ENCODE peak calls at places on chromosomes 12 and 14, in nine cellular contexts. One of them, this sample, is unnamed. For H3K4me1, the result is how much of the 10 kb centered on the place peaks cover.

GRCh38 chr14:92692822-92693226 is 55.6 kb downstream of the LGMN start:
- DNase-seq in HCT116: no peak
- DNase-seq in endodermal cell: no peak
- DNase-seq in stomach: peak
- DNase-seq in mammary epithelial cell: peak
- DNase-seq in lower lobe of right lung: peak
- DNase-seq in ovary: no peak
- DNase-seq in transverse colon: peak
- DNase-seq in psoas muscle: peak
- DNase-seq in this sample: peak

GRCh38 chr12:31477669-31478068 is 113.3 kb downstream of the DENND5B start:
- DNase-seq in ovary: no peak
- DNase-seq in psoas muscle: no peak
- DNase-seq in mammary epithelial cell: no peak
- DNase-seq in transverse colon: no peak
- DNase-seq in lower lobe of right lung: no peak
- DNase-seq in stomach: no peak
- DNase-seq in endodermal cell: no peak
- DNase-seq in HCT116: no peak
- DNase-seq in this sample: no peak

GRCh38 chr12:22858849-22859569 is 234.0 kb downstream of the ETNK1 start:
- DNase-seq in psoas muscle: no peak
- DNase-seq in ovary: no peak
- DNase-seq in HCT116: no peak
- DNase-seq in transverse colon: no peak
- DNase-seq in endodermal cell: peak
- DNase-seq in stomach: no peak
- DNase-seq in mammary epithelial cell: no peak
- DNase-seq in lower lobe of right lung: no peak
- DNase-seq in this sample: no peak

GRCh38 chr12:20372326-20373097 is 4.2 kb downstream of the PDE3A start:
- DNase-seq in ovary: no peak
- DNase-seq in lower lobe of right lung: no peak
- DNase-seq in HCT116: no peak
- DNase-seq in transverse colon: no peak
- DNase-seq in stomach: no peak
- DNase-seq in endodermal cell: no peak
- DNase-seq in psoas muscle: no peak
- DNase-seq in mammary epithelial cell: no peak
- DNase-seq in this sample: no peak

GRCh38 chr12:108616941-108617858 is 16.5 kb downstream of the SELPLG start:
- DNase-seq in transverse colon: peak
- DNase-seq in HCT116: no peak
- DNase-seq in endodermal cell: no peak
- DNase-seq in ovary: no peak
- DNase-seq in lower lobe of right lung: peak
- DNase-seq in stomach: no peak
- DNase-seq in mammary epithelial cell: peak
- DNase-seq in psoas muscle: no peak
- DNase-seq in this sample: no peak

GRCh38 chr14:92341791-92342190 is 18.8 kb downstream of the SLC24A4 start:
- DNase-seq in endodermal cell: no peak
- DNase-seq in mammary epithelial cell: no peak
- DNase-seq in transverse colon: no peak
- DNase-seq in HCT116: no peak
- DNase-seq in ovary: no peak
- DNase-seq in psoas muscle: no peak
- DNase-seq in lower lobe of right lung: no peak
- DNase-seq in stomach: no peak
- DNase-seq in this sample: no peak

GRCh38 chr14:69652942-69653680 is 41.7 kb downstream of the SUSD6 start:
- DNase-seq in endodermal cell: no peak
- DNase-seq in transverse colon: peak
- DNase-seq in psoas muscle: no peak
- DNase-seq in mammary epithelial cell: no peak
- DNase-seq in stomach: peak
- DNase-seq in lower lobe of right lung: no peak
- DNase-seq in ovary: no peak
- DNase-seq in HCT116: no peak
- DNase-seq in this sample: peak

GRCh38 chr12:125185740-125186470 is 120.7 kb downstream of the AACS start:
- DNase-seq in stomach: peak
- DNase-seq in lower lobe of right lung: peak
- DNase-seq in endodermal cell: peak
- DNase-seq in transverse colon: peak
- DNase-seq in HCT116: peak
- DNase-seq in mammary epithelial cell: peak
- DNase-seq in ovary: peak
- DNase-seq in psoas muscle: peak
- DNase-seq in this sample: peak

GRCh38 chr12:93050748-93051081 is 121.6 kb upstream of the EEA1 start:
- DNase-seq in HCT116: no peak
- DNase-seq in transverse colon: no peak
- DNase-seq in lower lobe of right lung: no peak
- DNase-seq in mammary epithelial cell: no peak
- DNase-seq in psoas muscle: no peak
- DNase-seq in stomach: no peak
- DNase-seq in ovary: no peak
- DNase-seq in endodermal cell: no peak
- DNase-seq in this sample: no peak

GRCh38 chr12:123991402-123991951 is 18.5 kb downstream of the ZNF664 start:
- DNase-seq in lower lobe of right lung: no peak
- DNase-seq in stomach: no peak
- DNase-seq in mammary epithelial cell: peak
- DNase-seq in ovary: no peak
- DNase-seq in psoas muscle: no peak
- DNase-seq in transverse colon: no peak
- DNase-seq in HCT116: no peak
- DNase-seq in endodermal cell: no peak
- DNase-seq in this sample: no peak

GRCh38 chr14:32473476-32473875 is 144.4 kb downstream of the AKAP6 start:
- DNase-seq in mammary epithelial cell: peak
- DNase-seq in HCT116: no peak
- DNase-seq in stomach: no peak
- DNase-seq in psoas muscle: peak
- DNase-seq in ovary: peak
- DNase-seq in transverse colon: peak
- DNase-seq in endodermal cell: peak
- DNase-seq in lower lobe of right lung: no peak
- DNase-seq in this sample: no peak

GRCh38 chr14:34496007-34496678 is 34.1 kb upstream of the SPTSSA start:
- DNase-seq in HCT116: no peak
- DNase-seq in transverse colon: no peak
- DNase-seq in endodermal cell: no peak
- DNase-seq in ovary: peak
- DNase-seq in psoas muscle: peak
- DNase-seq in mammary epithelial cell: no peak
- DNase-seq in stomach: peak
- DNase-seq in lower lobe of right lung: no peak
- DNase-seq in this sample: no peak

GRCh38 chr14:45252356-45253069 is 489 bp downstream of the MIS18BP1 start:
- DNase-seq in stomach: no peak
- DNase-seq in psoas muscle: no peak
- DNase-seq in endodermal cell: peak
- DNase-seq in ovary: no peak
- DNase-seq in HCT116: no peak
- DNase-seq in lower lobe of right lung: no peak
- DNase-seq in mammary epithelial cell: peak
- DNase-seq in transverse colon: no peak
- DNase-seq in this sample: peak

GRCh38 chr14:100670017-100670974 is 56.4 kb upstream of the DLK1 start:
- DNase-seq in psoas muscle: no peak
- DNase-seq in endodermal cell: no peak
- DNase-seq in stomach: no peak
- DNase-seq in mammary epithelial cell: no peak
- DNase-seq in ovary: peak
- DNase-seq in transverse colon: no peak
- DNase-seq in HCT116: no peak
- DNase-seq in lower lobe of right lung: no peak
- DNase-seq in this sample: no peak
- TF ChIP-seq CTCF in psoas muscle: no peak
- TF ChIP-seq CTCF in endodermal cell: no peak
- TF ChIP-seq CTCF in stomach: no peak
- TF ChIP-seq CTCF in mammary epithelial cell: no peak
- TF ChIP-seq CTCF in ovary: no peak
- TF ChIP-seq CTCF in transverse colon: no peak
- TF ChIP-seq CTCF in HCT116: no peak
- TF ChIP-seq CTCF in lower lobe of right lung: no peak
- TF ChIP-seq CTCF in this sample: no peak

DNA sequence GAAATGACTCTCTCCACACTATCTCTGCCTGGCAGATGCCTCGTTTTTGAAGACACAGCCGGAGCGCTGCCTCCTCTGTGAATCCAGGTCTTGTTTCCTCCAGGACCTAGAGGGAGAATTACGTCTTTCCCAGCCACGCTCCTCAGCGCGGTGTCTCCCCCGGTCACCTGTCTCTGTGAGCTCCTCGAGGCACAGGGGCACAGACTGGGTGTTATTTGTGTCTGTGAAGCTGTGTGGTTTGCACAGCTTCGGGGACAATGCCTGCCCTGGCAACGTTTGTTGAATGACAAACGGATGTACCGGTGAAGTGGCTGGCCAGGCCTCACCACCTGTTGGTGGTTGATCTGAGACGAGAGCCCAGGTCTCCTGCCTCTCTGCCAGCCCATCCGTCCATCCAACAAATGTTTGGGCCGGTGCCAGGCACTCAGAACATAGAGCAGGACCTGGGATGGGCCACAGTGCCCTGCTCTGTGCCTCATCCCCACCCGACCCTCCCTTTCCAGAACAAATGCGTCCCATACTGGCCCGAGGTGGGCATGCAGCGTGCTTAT is 6.1 kb downstream of the PTPN6 start:
- DNase-seq in ovary: no peak
- DNase-seq in mammary epithelial cell: no peak
- DNase-seq in psoas muscle: no peak
- DNase-seq in lower lobe of right lung: peak
- DNase-seq in stomach: no peak
- DNase-seq in HCT116: no peak
- DNase-seq in endodermal cell: no peak
- DNase-seq in transverse colon: no peak
- DNase-seq in this sample: peak
- H3K4me1 ChIP-seq in ovary: under half
- H3K4me1 ChIP-seq in mammary epithelial cell: under half
- H3K4me1 ChIP-seq in psoas muscle: under half
- H3K4me1 ChIP-seq in lower lobe of right lung: half or more
- H3K4me1 ChIP-seq in stomach: half or more
- H3K4me1 ChIP-seq in HCT116: under half
- H3K4me1 ChIP-seq in endodermal cell: under half
- H3K4me1 ChIP-seq in transverse colon: under half
- H3K4me1 ChIP-seq in this sample: half or more

DNA sequence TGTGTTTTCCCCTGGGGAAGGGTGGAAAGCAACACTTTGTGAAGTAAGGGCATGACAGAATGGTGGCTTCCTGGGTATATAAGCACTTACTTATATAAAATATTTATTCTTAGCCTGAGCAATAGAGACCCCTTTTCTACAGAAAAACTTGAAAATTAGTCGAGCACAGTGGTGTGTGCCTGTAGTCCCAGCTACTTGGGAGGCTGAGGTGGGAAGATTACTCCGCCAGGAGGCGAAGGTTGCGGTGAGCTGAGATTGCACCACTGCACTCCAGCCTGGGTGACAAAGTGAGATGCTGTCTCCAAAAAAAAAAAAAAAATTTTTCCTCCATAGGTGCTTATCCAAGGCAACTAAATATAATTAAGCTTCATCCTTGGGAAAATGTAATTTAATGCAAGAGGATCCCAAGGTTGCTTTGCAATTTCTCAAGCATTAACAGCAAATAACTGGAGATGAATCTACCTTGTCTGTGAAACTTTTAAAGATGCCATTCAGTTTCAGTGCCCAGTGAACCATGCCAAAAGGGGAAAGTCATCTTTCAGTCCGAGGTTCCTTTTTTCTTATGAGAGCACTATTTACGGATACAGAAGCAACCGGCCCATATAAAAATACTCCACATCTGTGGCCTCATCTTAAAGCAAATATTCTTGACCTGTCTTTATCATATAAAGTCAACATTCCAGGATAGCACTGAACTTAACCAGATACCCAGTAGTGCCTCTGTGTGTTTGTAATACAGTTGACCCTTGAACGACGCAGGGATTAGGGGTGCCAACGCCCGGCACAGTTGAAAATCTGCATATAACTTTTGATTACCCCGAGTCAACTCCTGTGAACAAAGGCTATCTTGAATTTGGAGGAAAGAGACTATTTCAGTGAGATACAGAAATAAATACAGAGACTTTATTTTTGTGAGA is 209.2 kb downstream of the PCNX1 start:
- DNase-seq in lower lobe of right lung: no peak
- DNase-seq in psoas muscle: no peak
- DNase-seq in HCT116: no peak
- DNase-seq in stomach: no peak
- DNase-seq in endodermal cell: no peak
- DNase-seq in ovary: no peak
- DNase-seq in transverse colon: peak
- DNase-seq in mammary epithelial cell: no peak
- DNase-seq in this sample: no peak
- TF ChIP-seq CTCF in lower lobe of right lung: no peak
- TF ChIP-seq CTCF in psoas muscle: no peak
- TF ChIP-seq CTCF in HCT116: no peak
- TF ChIP-seq CTCF in stomach: no peak
- TF ChIP-seq CTCF in endodermal cell: no peak
- TF ChIP-seq CTCF in ovary: no peak
- TF ChIP-seq CTCF in transverse colon: no peak
- TF ChIP-seq CTCF in mammary epithelial cell: no peak
- TF ChIP-seq CTCF in this sample: no peak

GRCh38 chr12:120873231-120873630 is 30.9 kb downstream of the SPPL3 start:
- DNase-seq in endodermal cell: no peak
- DNase-seq in psoas muscle: no peak
- DNase-seq in mammary epithelial cell: no peak
- DNase-seq in stomach: no peak
- DNase-seq in HCT116: no peak
- DNase-seq in ovary: no peak
- DNase-seq in lower lobe of right lung: no peak
- DNase-seq in transverse colon: no peak
- DNase-seq in this sample: no peak

GRCh38 chr12:120870415-120870814 is 33.7 kb downstream of the SPPL3 start:
- DNase-seq in transverse colon: no peak
- DNase-seq in ovary: no peak
- DNase-seq in lower lobe of right lung: no peak
- DNase-seq in endodermal cell: no peak
- DNase-seq in psoas muscle: no peak
- DNase-seq in stomach: no peak
- DNase-seq in mammary epithelial cell: no peak
- DNase-seq in HCT116: no peak
- DNase-seq in this sample: no peak

GRCh38 chr12:120866143-120866542 is 38.0 kb downstream of the SPPL3 start:
- DNase-seq in transverse colon: no peak
- DNase-seq in HCT116: no peak
- DNase-seq in stomach: no peak
- DNase-seq in lower lobe of right lung: no peak
- DNase-seq in mammary epithelial cell: no peak
- DNase-seq in ovary: no peak
- DNase-seq in endodermal cell: no peak
- DNase-seq in psoas muscle: no peak
- DNase-seq in this sample: no peak

GRCh38 chr12:120872487-120872886 is 31.7 kb downstream of the SPPL3 start:
- DNase-seq in psoas muscle: no peak
- DNase-seq in lower lobe of right lung: no peak
- DNase-seq in ovary: no peak
- DNase-seq in stomach: no peak
- DNase-seq in HCT116: no peak
- DNase-seq in mammary epithelial cell: no peak
- DNase-seq in transverse colon: no peak
- DNase-seq in endodermal cell: peak
- DNase-seq in this sample: no peak

GRCh38 chr12:120869376-120869775 is 34.8 kb downstream of the SPPL3 start:
- DNase-seq in stomach: no peak
- DNase-seq in transverse colon: no peak
- DNase-seq in mammary epithelial cell: no peak
- DNase-seq in HCT116: no peak
- DNase-seq in psoas muscle: no peak
- DNase-seq in lower lobe of right lung: no peak
- DNase-seq in endodermal cell: no peak
- DNase-seq in ovary: no peak
- DNase-seq in this sample: no peak
- H3K4me1 ChIP-seq in stomach: under half
- H3K4me1 ChIP-seq in transverse colon: under half
- H3K4me1 ChIP-seq in mammary epithelial cell: under half
- H3K4me1 ChIP-seq in HCT116: under half
- H3K4me1 ChIP-seq in psoas muscle: under half
- H3K4me1 ChIP-seq in lower lobe of right lung: under half
- H3K4me1 ChIP-seq in endodermal cell: under half
- H3K4me1 ChIP-seq in ovary: under half
- H3K4me1 ChIP-seq in this sample: half or more